ENCODE peak calls at places on chromosomes 16 and 17, in five cellular contexts. P is H1, I is IMR-90, K is neuronal stem cell, N is mesenchymal stem cell. Q is an unnamed sample.

GRCh38 chr17:79041041-79041570 is 17.1 kb downstream of the C1QTNF1 start:
- DNase-seq in P (no peak), I (no peak), K (no peak), N (no peak), Q (no peak)

GRCh38 chr16:19175492-19176262 is 7.6 kb downstream of the SYT17 start:
- DNase-seq in N (peak; percentile 50), I (no peak), K (no peak), P (no peak), Q (no peak)

GRCh38 chr16:47976609-47977180 is 179.1 kb downstream of the ABCC12 start:
- DNase-seq in N (no peak), P (no peak), I (no peak), K (no peak), Q (no peak)

GRCh38 chr17:7572338-7572587 is 7.2 kb upstream of the CD68 start:
- DNase-seq in I (no peak), K (no peak), N (no peak), P (no peak), Q (no peak)

GRCh38 chr17:50169121-50169764 is 3.4 kb downstream of the SGCA start:
- DNase-seq in P (no peak), K (peak; percentile 84), N (peak; percentile 84), I (peak; percentile 74), Q (peak; percentile 91)

GRCh38 chr16:23339781-23340180 is 37.7 kb downstream of the SCNN1B start:
- DNase-seq in N (no peak), I (no peak), K (no peak), P (no peak), Q (no peak)

GRCh38 chr17:58084317-58084981 is 1.2 kb downstream of the DYNLL2 start:
- DNase-seq in I (no peak), N (peak; percentile 27), K (no peak), P (no peak), Q (peak; percentile 64)

GRCh38 chr16:81875461-81875860 is 96.4 kb downstream of the PLCG2 start:
- DNase-seq in N (no peak), I (no peak), K (no peak), P (no peak), Q (no peak)

GRCh38 chr16:78183886-78184553 is 84.6 kb downstream of the WWOX start:
- DNase-seq in N (peak; percentile 20), I (no peak), K (no peak), P (no peak), Q (no peak)

GRCh38 chr16:89104930-89105571 is 11.4 kb downstream of the ACSF3 start:
- DNase-seq in K (no peak), P (no peak), I (no peak), N (no peak), Q (no peak)

GRCh38 chr17:17994271-17994670 is 21.6 kb downstream of the DRC3 start:
- DNase-seq in I (no peak), P (peak; percentile 53), N (peak; percentile 38), K (no peak), Q (peak; percentile 92)

GRCh38 chr17:1270210-1271019 is at the start of gene BHLHA9:
- DNase-seq in K (no peak), P (no peak), N (no peak), I (no peak), Q (peak; percentile 68)

GRCh38 chr17:67022451-67022810 is 21.9 kb upstream of the CACNG1 start:
- DNase-seq in N (no peak), I (no peak), P (no peak), K (no peak), Q (no peak)

GRCh38 chr17:63537991-63538692 is 12.1 kb upstream of the DCAF7 start:
- DNase-seq in I (no peak), P (no peak), N (no peak), K (no peak), Q (peak; percentile 64)

GRCh38 chr17:14845562-14846335 is 419.4 kb downstream of the PMP22 start:
- DNase-seq in P (no peak), K (no peak), N (no peak), I (peak; percentile 18), Q (no peak)

GRCh38 chr17:12953126-12953525 is 64.7 kb downstream of the ELAC2 start:
- DNase-seq in K (no peak), I (no peak), N (no peak), P (no peak), Q (no peak)

GRCh38 chr17:31509095-31509804 is 117.8 kb downstream of the RAB11FIP4 start:
- DNase-seq in N (no peak), K (no peak), I (no peak), P (no peak), Q (no peak)

GRCh38 chr17:44004077-44004760 is at the start of gene NAGS:
- DNase-seq in P (no peak), K (no peak), N (no peak), I (no peak), Q (peak; percentile 84)

GRCh38 chr16:11621920-11622651 is 35.4 kb upstream of the LITAF start:
- DNase-seq in P (no peak), K (no peak), N (no peak), I (no peak), Q (no peak)

GRCh38 chr17:9072626-9073339 is 51.5 kb downstream of the NTN1 start:
- DNase-seq in K (no peak), P (no peak), I (no peak), N (no peak), Q (peak; percentile 24)

GRCh38 chr16:72369273-72369672 is 197.3 kb upstream of the PMFBP1 start:
- DNase-seq in K (no peak), P (no peak), N (no peak), I (no peak), Q (no peak)

GRCh38 chr16:72367841-72368240 is 195.9 kb upstream of the PMFBP1 start:
- DNase-seq in N (no peak), I (no peak), P (no peak), K (no peak), Q (no peak)

GRCh38 chr16:72371307-72372081 is 199.5 kb upstream of the PMFBP1 start:
- DNase-seq in K (peak; percentile 56), N (peak; percentile 65), P (peak; percentile 57), I (peak; percentile 25), Q (peak; percentile 75)

GRCh38 chr16:72372646-72373045 is 200.7 kb upstream of the PMFBP1 start:
- DNase-seq in N (no peak), P (no peak), K (no peak), I (no peak), Q (no peak)

GRCh38 chr16:72372082-72372615 is 200.2 kb upstream of the PMFBP1 start:
- DNase-seq in I (no peak), N (no peak), P (no peak), K (no peak), Q (no peak)
- H2BK15ac ChIP-seq in I (no peak overlapping the region), N (no peak overlapping the region), P (no peak overlapping the region), K (no peak overlapping the region), Q (no peak overlapping the region)

GRCh38 chr16:2977440-2977839 is 2.8 kb downstream of the PKMYT1 start:
- DNase-seq in P (no peak), N (no peak), K (no peak), I (no peak), Q (no peak)

GRCh38 chr16:2981899-2982250 is 1.6 kb upstream of the PKMYT1 start:
- DNase-seq in K (no peak), P (no peak), I (no peak), N (no peak), Q (no peak)

GRCh38 chr16:2981177-2981898 is 1.1 kb upstream of the PKMYT1 start:
- DNase-seq in K (no peak), P (no peak), I (no peak), N (peak; percentile 28), Q (peak; percentile 75)

GRCh38 chr16:2980227-2981176 is at the start of gene PKMYT1:
- DNase-seq in P (no peak), K (peak; percentile 87), N (peak; percentile 79), I (peak; percentile 73), Q (peak; percentile 87)

DNA sequence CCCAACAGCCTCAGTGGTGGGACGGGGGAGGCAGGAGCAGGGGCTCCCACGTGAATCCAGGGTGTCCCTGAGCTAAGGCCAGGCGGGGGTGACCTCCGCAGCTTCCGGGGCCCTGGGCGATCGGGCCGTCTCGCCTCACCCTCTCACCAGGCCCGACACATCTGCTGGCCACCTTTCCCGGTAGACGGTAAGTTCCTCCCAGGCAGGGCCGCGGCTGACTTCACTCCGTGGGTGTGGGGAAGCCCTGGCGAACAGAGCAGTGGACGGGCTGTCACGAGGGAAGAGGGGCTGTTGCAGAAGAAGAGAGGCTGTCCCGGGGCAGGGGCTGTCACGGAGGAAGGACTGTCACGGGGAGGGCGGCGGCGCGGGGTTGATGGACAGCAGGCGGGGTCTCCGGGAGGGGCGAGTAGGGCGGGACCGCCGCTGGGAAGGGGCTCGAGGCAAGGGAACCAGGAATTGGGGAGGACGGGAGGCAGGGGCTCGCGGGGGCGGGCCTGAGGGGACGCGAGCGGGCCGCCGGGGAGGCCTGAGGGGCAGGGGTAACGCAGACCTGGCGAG is 498 bp downstream of the PKMYT1 start:
- DNase-seq in P (no peak), I (peak; percentile 2), K (no peak), N (no peak), Q (no peak)
- H2BK5ac ChIP-seq in P (peak overlapping the region; percentile 71), I (no peak overlapping the region), K (peak overlapping the region; percentile 90), N (no peak overlapping the region), Q (no peak overlapping the region)

DNA sequence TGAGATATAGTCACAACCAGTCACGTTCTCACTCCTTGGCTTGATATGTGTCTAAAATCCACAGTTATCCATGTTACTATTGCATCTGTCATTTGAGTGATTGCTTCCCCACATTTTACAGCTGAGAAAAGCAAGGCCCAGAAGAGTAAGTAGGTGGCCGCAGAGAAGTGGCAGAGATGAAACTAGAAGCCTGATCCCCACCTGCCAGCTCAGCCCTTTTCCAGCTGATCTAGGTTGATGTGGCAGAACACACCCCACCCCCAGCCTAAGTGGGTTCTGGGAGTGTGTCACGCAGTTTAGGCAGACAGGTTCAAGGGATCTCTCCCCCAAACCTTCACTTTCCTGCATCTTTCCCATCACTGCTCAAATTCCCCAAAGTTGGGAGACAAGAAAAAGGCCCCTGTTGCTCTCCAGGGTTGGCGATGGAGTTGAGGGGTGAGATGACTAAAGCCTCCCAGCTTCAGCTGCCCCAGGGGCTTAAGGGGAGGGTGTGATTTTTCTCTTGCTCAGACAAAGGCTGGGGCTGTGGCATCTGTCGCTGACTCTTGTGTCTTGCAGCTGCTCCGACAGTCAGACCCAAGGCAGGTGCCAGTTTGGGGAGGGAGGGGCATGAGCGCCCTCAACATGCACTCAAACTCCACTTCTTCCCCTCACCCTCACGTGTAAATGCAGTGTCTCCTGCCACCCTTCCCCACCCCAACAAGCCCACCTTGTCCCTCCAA is 48.9 kb upstream of the LHX1 start:
- DNase-seq in P (no peak), N (no peak), K (no peak), I (no peak), Q (no peak)
- H2AFZ ChIP-seq in P (no peak overlapping the region), N (no peak overlapping the region), K (no peak overlapping the region), I (no peak overlapping the region), Q (no peak overlapping the region)

GRCh38 chr17:29045026-29045425 is 2.1 kb downstream of the PIPOX start:
- DNase-seq in K (no peak), P (no peak), I (no peak), N (no peak), Q (no peak)
- H2BK15ac ChIP-seq in K (no peak overlapping the region), P (peak overlapping the region; percentile 6), I (no peak overlapping the region), N (no peak overlapping the region), Q (no peak overlapping the region)

GRCh38 chr16:8867483-8868271 is 1.1 kb downstream of the CARHSP1 start:
- DNase-seq in P (no peak), I (no peak), K (peak; percentile 44), N (peak; percentile 41), Q (no peak)
- H2BK5ac ChIP-seq in P (peak overlapping the region; percentile 83), I (peak overlapping the region; percentile 66), K (peak overlapping the region; percentile 27), N (no peak overlapping the region), Q (no peak overlapping the region)